ENCODE peak calls at places on chromosomes 3 and 15, in six cellular contexts. B, Z, T, D, L and Y are unnamed samples.

GRCh38 chr3:43190682-43191081 is 84.8 kb upstream of the POMGNT2 start:
- DNase-seq in B (peak; percentile 99), Z (peak; percentile 79), T (no peak), D (peak; percentile 64), L (no peak), Y (peak; percentile 91)

GRCh38 chr15:74787251-74788041 is 5.6 kb downstream of the CSK start:
- DNase-seq in B (no peak), Z (peak; percentile 44), T (peak; percentile 94), D (peak; percentile 70), L (no peak), Y (peak; percentile 72)

GRCh38 chr3:9069971-9070370 is 106.7 kb upstream of the RAD18 start:
- DNase-seq in B (no peak), Z (no peak), T (no peak), D (no peak), L (no peak), Y (no peak)

GRCh38 chr15:42710662-42711061 is 26.3 kb downstream of the CDAN1 start:
- DNase-seq in B (no peak), Z (no peak), T (no peak), D (no peak), L (no peak), Y (no peak)

GRCh38 chr3:31610700-31611275 is 78.1 kb downstream of the STT3B start:
- DNase-seq in B (no peak), Z (peak; percentile 24), T (no peak), D (peak; percentile 71), L (peak; percentile 10), Y (peak; percentile 70)

GRCh38 chr3:9622438-9622837 is 26.9 kb upstream of the MTMR14 start:
- DNase-seq in B (no peak), Z (no peak), T (no peak), D (no peak), L (no peak), Y (no peak)

GRCh38 chr15:62845239-62846126 is 197.1 kb upstream of the TPM1 start:
- DNase-seq in B (no peak), Z (peak; percentile 41), T (no peak), D (no peak), L (no peak), Y (no peak)

GRCh38 chr15:62942411-62942810 is 100.1 kb upstream of the TPM1 start:
- DNase-seq in B (no peak), Z (no peak), T (no peak), D (no peak), L (no peak), Y (no peak)

GRCh38 chr3:98680723-98681122 is 82.4 kb upstream of the ST3GAL6 start:
- DNase-seq in B (no peak), Z (peak; percentile 32), T (no peak), D (no peak), L (peak; percentile 89), Y (no peak)

GRCh38 chr3:29212789-29213433 is 68.0 kb upstream of the RBMS3 start:
- DNase-seq in B (no peak), Z (no peak), T (no peak), D (no peak), L (no peak), Y (no peak)

GRCh38 chr15:28955686-28956421 is 70.1 kb downstream of the APBA2 start:
- DNase-seq in B (peak; percentile 66), Z (peak; percentile 57), T (no peak), D (peak; percentile 55), L (no peak), Y (peak; percentile 57)

GRCh38 chr15:75817151-75817935 is 25.9 kb upstream of the UBE2Q2 start:
- DNase-seq in B (no peak), Z (no peak), T (no peak), D (peak; percentile 35), L (no peak), Y (peak; percentile 50)

GRCh38 chr3:188867691-188868090 is 304.1 kb upstream of the TPRG1 start:
- DNase-seq in B (no peak), Z (no peak), T (no peak), D (no peak), L (no peak), Y (no peak)

GRCh38 chr3:192914873-192915272 is 2.8 kb downstream of the MB21D2 start:
- DNase-seq in B (no peak), Z (no peak), T (no peak), D (no peak), L (no peak), Y (no peak)

GRCh38 chr3:113018461-113019181 is 27.8 kb downstream of the GTPBP8 start:
- DNase-seq in B (no peak), Z (no peak), T (no peak), D (peak; percentile 42), L (no peak), Y (peak; percentile 62)

GRCh38 chr3:81242871-81243270 is 518.6 kb downstream of the GBE1 start:
- DNase-seq in B (no peak), Z (no peak), T (no peak), D (peak; percentile 50), L (no peak), Y (peak; percentile 61)

DNA sequence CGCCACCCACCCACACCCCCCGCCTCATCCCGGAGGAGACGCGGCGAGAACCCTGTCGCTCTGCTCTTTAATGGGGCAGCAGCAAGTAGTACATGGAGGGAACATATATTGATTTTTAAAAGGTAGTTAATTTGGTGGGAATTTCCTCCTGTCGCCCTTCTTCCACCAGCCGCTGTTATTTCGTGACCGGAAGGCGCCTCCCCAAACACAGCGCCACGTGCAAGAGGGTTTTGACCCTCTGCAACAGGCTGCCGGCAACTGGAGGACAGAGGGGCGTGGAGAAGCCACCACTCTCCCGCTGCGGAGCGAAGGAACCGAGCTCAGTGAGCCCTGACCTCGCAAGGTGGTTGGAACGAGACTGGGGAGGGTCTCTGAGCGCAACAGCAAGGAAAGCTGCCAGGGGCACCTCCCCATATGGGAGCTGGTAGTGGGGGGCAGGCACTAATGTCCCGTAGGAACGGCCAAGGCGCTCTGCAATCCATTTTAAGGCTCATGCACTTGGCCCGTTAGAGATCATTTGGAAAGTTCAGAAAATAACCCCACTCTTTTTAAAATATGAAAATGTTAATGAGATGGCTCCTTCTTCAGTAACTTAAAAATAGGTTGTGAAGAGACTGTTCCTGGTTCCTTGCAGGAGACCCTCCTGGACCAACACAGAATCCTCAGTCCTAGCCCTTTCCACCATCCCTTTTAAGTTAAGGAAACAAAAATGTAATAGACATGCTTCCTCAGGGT is 4.3 kb downstream of the ONECUT1 start:
- DNase-seq in B (no peak), Z (no peak), T (no peak), D (no peak), L (no peak), Y (no peak)
- H3K4me3 ChIP-seq in B (no peak overlapping the region), Z (no peak overlapping the region), T (no peak overlapping the region), D (no peak overlapping the region), L (no peak overlapping the region), Y (no peak overlapping the region)

DNA sequence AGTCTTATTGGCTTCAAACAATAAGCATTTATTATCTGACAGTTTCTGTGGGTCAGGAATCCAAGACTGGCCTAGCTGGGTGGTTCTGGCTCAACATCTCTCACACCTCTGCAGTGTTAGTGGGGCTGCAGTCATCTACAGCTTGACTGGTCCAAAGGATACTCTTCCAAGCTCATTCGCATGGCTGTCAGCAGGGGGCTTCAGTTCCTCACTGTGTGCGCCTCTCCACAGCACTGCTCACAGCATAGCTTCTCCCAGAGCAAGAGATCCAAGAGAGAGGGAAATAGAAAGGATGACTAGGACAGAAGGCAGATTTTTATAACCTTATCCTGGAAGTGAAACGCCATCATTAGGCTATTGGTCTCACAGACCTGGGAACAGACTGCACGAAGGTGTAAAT is 64.2 kb downstream of the MAGI1 start:
- DNase-seq in B (no peak), Z (no peak), T (no peak), D (no peak), L (no peak), Y (peak; percentile 33)
- TF ChIP-seq CTCF in B (no peak), Z (no peak), T (no peak), D (no peak), L (no peak), Y (peak; percentile 13)

GRCh38 chr15:88989578-88989977 is 76.4 kb upstream of the MFGE8 start:
- DNase-seq in B (peak; percentile 96), Z (peak; percentile 69), T (no peak), D (peak; percentile 35), L (no peak), Y (peak; percentile 61)
- H3K4me3 ChIP-seq in B (no peak overlapping the region), Z (peak overlapping the region; percentile 11), T (no peak overlapping the region), D (no peak overlapping the region), L (no peak overlapping the region), Y (no peak overlapping the region)

GRCh38 chr15:89421219-89421618 is 75.2 kb downstream of the RHCG start:
- DNase-seq in B (no peak), Z (no peak), T (no peak), D (no peak), L (no peak), Y (no peak)
- TF ChIP-seq CTCF in B (no peak), Z (no peak), T (peak; percentile 33), D (no peak), L (no peak), Y (no peak)

DNA sequence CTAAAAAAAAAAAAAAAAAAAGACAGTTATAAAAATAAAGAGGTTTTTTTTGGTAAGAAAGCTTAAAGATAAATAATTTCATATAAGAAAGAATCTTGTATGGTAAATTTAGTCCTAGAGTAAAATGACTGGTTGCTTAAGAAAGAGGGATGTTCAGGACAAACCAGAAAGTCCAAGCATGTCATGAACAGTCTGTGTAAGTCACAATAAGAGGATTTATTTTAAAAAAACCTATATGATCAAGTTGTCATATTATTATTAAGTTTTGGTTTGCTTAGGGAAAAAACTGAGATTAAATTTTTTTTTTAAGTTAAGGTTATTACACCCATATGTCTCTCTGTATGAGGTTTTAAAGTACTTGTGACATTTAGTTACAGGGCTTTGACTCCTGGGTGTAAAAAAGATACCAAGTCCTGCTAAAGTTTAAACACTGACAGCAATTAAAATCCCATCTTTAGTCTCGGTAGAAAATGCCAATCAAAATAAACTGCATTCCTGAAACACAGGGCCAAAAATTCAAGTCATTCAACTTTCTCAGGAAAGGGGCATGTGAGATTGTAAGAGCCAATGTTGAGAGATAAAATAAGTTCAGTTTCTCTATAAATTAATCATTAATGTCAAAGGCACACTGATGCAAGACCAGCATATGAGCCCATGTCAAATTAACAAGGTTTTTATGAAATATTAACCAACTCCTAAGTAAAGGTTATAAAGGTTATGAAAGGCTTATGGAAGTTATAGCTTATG is 8.5 kb upstream of the BDH1 start:
- DNase-seq in B (no peak), Z (no peak), T (no peak), D (no peak), L (no peak), Y (peak; percentile 16)
- H3K4me3 ChIP-seq in B (no peak overlapping the region), Z (no peak overlapping the region), T (no peak overlapping the region), D (no peak overlapping the region), L (no peak overlapping the region), Y (no peak overlapping the region)

DNA sequence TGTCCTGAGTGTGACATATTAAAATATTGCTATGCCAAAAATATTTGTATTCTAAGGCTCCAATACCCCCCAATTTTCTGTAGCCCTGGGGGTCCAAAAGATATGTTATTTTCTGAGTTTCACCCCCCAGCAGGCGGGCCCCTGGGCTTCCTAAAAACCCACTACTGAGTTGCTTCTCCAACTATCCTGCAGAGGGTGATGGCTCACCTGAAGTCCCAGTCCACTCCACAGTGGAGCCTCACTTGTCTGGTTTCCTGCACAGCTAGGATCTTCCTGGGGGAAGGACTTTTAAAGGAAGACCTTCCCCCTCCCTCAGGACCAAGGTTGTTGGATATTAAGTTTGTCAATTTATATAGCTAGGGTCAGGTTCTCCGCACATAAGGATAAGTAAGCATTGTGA is 1181.4 kb downstream of the ROBO2 start:
- DNase-seq in B (no peak), Z (no peak), T (no peak), D (no peak), L (no peak), Y (no peak)
- TF ChIP-seq CTCF in B (no peak), Z (no peak), T (no peak), D (no peak), L (no peak), Y (no peak)

DNA sequence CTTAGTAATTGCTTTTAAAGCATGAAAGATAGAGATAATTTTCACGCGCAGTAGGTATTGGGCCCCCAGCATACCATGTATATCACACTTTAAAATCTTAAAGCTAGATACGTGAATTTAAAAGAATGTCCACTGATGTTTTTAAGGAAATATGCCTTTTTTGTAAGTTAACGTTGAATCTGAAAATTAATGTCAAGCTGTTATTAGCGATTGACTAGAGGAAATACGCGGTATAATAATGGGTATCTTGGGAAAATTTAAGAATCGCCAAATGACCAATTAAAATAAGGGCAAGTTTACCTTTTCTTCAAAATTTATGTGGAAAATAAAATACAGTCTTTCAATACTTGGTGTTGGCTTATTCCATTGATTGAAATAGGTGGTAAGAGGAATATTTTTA is 13.3 kb upstream of the CHD2 start:
- DNase-seq in B (no peak), Z (no peak), T (no peak), D (no peak), L (no peak), Y (no peak)
- H3K4me3 ChIP-seq in B (no peak overlapping the region), Z (peak overlapping the region; percentile 88), T (no peak overlapping the region), D (peak overlapping the region; percentile 81), L (no peak overlapping the region), Y (peak overlapping the region; percentile 4)